ENCODE peak calls at places on chromosomes 5 and 9, in five cellular contexts. R, D, K, C and Y are unnamed samples.

GRCh38 chr5:119336846-119337564 is 18.8 kb upstream of the TNFAIP8 start:
- DNase-seq in D (no peak), C (no peak), R (no peak), K (no peak), Y (no peak)

GRCh38 chr5:180785151-180785781 is 17.3 kb downstream of the MGAT1 start:
- DNase-seq in D (no peak), C (peak), R (peak), K (peak), Y (no peak)

GRCh38 chr5:96133337-96134094 is 171.9 kb upstream of the ELL2 start:
- DNase-seq in K (no peak), R (no peak), D (no peak), C (no peak), Y (no peak)

GRCh38 chr9:97703437-97704326 is 6.5 kb upstream of the XPA start:
- DNase-seq in D (peak), K (peak), C (no peak), R (no peak), Y (no peak)

GRCh38 chr5:139901971-139902370 is 106.4 kb downstream of the PSD2 start:
- DNase-seq in D (no peak), C (no peak), R (no peak), K (no peak), Y (no peak)

GRCh38 chr5:161535762-161536161 is 10.8 kb downstream of the GABRB2 start:
- DNase-seq in D (no peak), C (no peak), R (no peak), K (no peak), Y (no peak)

GRCh38 chr5:132237141-132237540 is 9.5 kb upstream of the P4HA2 start:
- DNase-seq in K (no peak), C (no peak), R (no peak), D (no peak), Y (no peak)

GRCh38 chr9:3525088-3525835 is 539 bp downstream of the RFX3 start:
- DNase-seq in D (no peak), R (no peak), K (no peak), C (no peak), Y (no peak)

GRCh38 chr5:167639761-167640160 is 651.7 kb upstream of the WWC1 start:
- DNase-seq in C (no peak), D (no peak), R (no peak), K (no peak), Y (no peak)

GRCh38 chr5:32443541-32444190 is 874 bp downstream of the ZFR start:
- DNase-seq in D (no peak), C (no peak), R (no peak), K (peak), Y (no peak)

GRCh38 chr9:7185612-7186011 is 427.8 kb downstream of the KDM4C start:
- DNase-seq in K (peak), R (peak), D (peak), C (peak), Y (peak)

GRCh38 chr9:37410354-37410861 is 12.1 kb upstream of the GRHPR start:
- DNase-seq in R (no peak), C (no peak), D (no peak), K (no peak), Y (no peak)

GRCh38 chr9:133463234-133463863 is 3.6 kb downstream of the CACFD1 start:
- DNase-seq in K (no peak), C (no peak), R (no peak), D (no peak), Y (no peak)
- TF ChIP-seq CTCF in K (no peak), C (no peak), R (no peak), D (no peak), Y (no peak)

GRCh38 chr9:860706-861105 is 19.2 kb downstream of the DMRT1 start:
- DNase-seq in C (no peak), D (no peak), R (no peak), K (no peak), Y (no peak)
- H3K4me3 ChIP-seq in C (no peak), D (no peak), R (no peak), K (no peak), Y (no peak)

GRCh38 chr5:1656271-1656975 is 132.7 kb upstream of the LPCAT1 start:
- DNase-seq in K (no peak), D (no peak), C (no peak), R (no peak), Y (no peak)

GRCh38 chr5:1652873-1653707 is 129.3 kb upstream of the LPCAT1 start:
- DNase-seq in C (no peak), D (no peak), R (no peak), K (no peak), Y (no peak)

GRCh38 chr5:1654786-1655495 is 131.2 kb upstream of the LPCAT1 start:
- DNase-seq in C (no peak), D (no peak), R (no peak), K (no peak), Y (no peak)

GRCh38 chr5:1657161-1657741 is 133.5 kb upstream of the LPCAT1 start:
- DNase-seq in K (no peak), C (no peak), D (no peak), R (no peak), Y (no peak)

GRCh38 chr5:1655496-1656270 is 131.9 kb upstream of the LPCAT1 start:
- DNase-seq in R (no peak), C (no peak), D (no peak), K (no peak), Y (no peak)
- TF ChIP-seq CTCF in R (no peak), C (no peak), D (no peak), K (no peak), Y (no peak)

GRCh38 chr9:135230386-135230765 is 142.9 kb downstream of the OLFM1 start:
- DNase-seq in D (no peak), C (no peak), R (no peak), K (no peak), Y (no peak)
- H3K4me3 ChIP-seq in D (no peak), C (no peak), R (no peak), K (no peak), Y (no peak)

GRCh38 chr9:27227192-27227591 is 69.8 kb downstream of the EQTN start:
- DNase-seq in C (no peak), K (peak), D (no peak), R (peak), Y (no peak)
- TF ChIP-seq CTCF in C (no peak), K (no peak), D (no peak), R (no peak), Y (no peak)